ENCODE peak calls at places on chromosomes 16 and 17, in eight cellular contexts. One of them, this sample, is unnamed.

GRCh38 chr16:48025359-48025758 is 130.4 kb downstream of the ABCC12 start:
- ATAC-seq in K562: no peak
- ATAC-seq in Panc1: no peak
- ATAC-seq in GM23338: no peak
- ATAC-seq in HCT116: no peak
- ATAC-seq in HepG2: no peak
- ATAC-seq in upper lobe of left lung: no peak
- ATAC-seq in GM12878: no peak
- ATAC-seq in this sample: no peak

GRCh38 chr16:2229602-2230250 is 6.3 kb downstream of the E4F1 start:
- ATAC-seq in HCT116: no peak
- ATAC-seq in GM23338: no peak
- ATAC-seq in Panc1: no peak
- ATAC-seq in GM12878: no peak
- ATAC-seq in HepG2: no peak
- ATAC-seq in upper lobe of left lung: no peak
- ATAC-seq in K562: no peak
- ATAC-seq in this sample: no peak

GRCh38 chr16:83713597-83713996 is 94.2 kb upstream of the HSBP1 start:
- ATAC-seq in HepG2: no peak
- ATAC-seq in upper lobe of left lung: peak; percentile 8
- ATAC-seq in HCT116: peak; percentile 52
- ATAC-seq in GM12878: no peak
- ATAC-seq in Panc1: no peak
- ATAC-seq in GM23338: peak; percentile 46
- ATAC-seq in K562: peak; percentile 94
- ATAC-seq in this sample: no peak

GRCh38 chr17:66585472-66585871 is 249.4 kb upstream of the CACNG5 start:
- ATAC-seq in GM23338: no peak
- ATAC-seq in HepG2: no peak
- ATAC-seq in HCT116: no peak
- ATAC-seq in Panc1: no peak
- ATAC-seq in K562: no peak
- ATAC-seq in GM12878: no peak
- ATAC-seq in upper lobe of left lung: no peak
- ATAC-seq in this sample: no peak

GRCh38 chr16:87457724-87458423 is 35.0 kb downstream of the ZCCHC14 start:
- ATAC-seq in GM12878: peak; percentile 93
- ATAC-seq in upper lobe of left lung: peak; percentile 77
- ATAC-seq in GM23338: no peak
- ATAC-seq in K562: no peak
- ATAC-seq in Panc1: peak; percentile 72
- ATAC-seq in HCT116: peak; percentile 83
- ATAC-seq in HepG2: no peak
- ATAC-seq in this sample: no peak

GRCh38 chr16:66141885-66142284 is 224.6 kb upstream of the CDH5 start:
- ATAC-seq in upper lobe of left lung: no peak
- ATAC-seq in HCT116: no peak
- ATAC-seq in GM12878: no peak
- ATAC-seq in Panc1: no peak
- ATAC-seq in HepG2: no peak
- ATAC-seq in GM23338: no peak
- ATAC-seq in K562: no peak
- ATAC-seq in this sample: no peak

GRCh38 chr16:46801428-46802049 is 29.4 kb downstream of the C16orf87 start:
- ATAC-seq in K562: peak; percentile 54
- ATAC-seq in GM12878: no peak
- ATAC-seq in GM23338: no peak
- ATAC-seq in HepG2: peak; percentile 46
- ATAC-seq in Panc1: peak; percentile 62
- ATAC-seq in upper lobe of left lung: no peak
- ATAC-seq in HCT116: peak; percentile 70
- ATAC-seq in this sample: no peak

GRCh38 chr16:68074850-68075249 is 10.3 kb upstream of the NFATC3 start:
- ATAC-seq in HCT116: no peak
- ATAC-seq in upper lobe of left lung: no peak
- ATAC-seq in GM23338: no peak
- ATAC-seq in Panc1: no peak
- ATAC-seq in HepG2: no peak
- ATAC-seq in GM12878: peak; percentile 93
- ATAC-seq in K562: no peak
- ATAC-seq in this sample: no peak

GRCh38 chr16:56931253-56931768 is 631 bp upstream of the HERPUD1 start:
- ATAC-seq in K562: no peak
- ATAC-seq in HepG2: no peak
- ATAC-seq in HCT116: peak; percentile 9
- ATAC-seq in Panc1: no peak
- ATAC-seq in GM23338: peak; percentile 4
- ATAC-seq in upper lobe of left lung: peak; percentile 6
- ATAC-seq in GM12878: peak; percentile 46
- ATAC-seq in this sample: no peak

GRCh38 chr16:56931769-56932587 is at the start of gene HERPUD1:
- ATAC-seq in GM23338: peak; percentile 92
- ATAC-seq in upper lobe of left lung: peak; percentile 97
- ATAC-seq in HepG2: peak; percentile 93
- ATAC-seq in HCT116: peak; percentile 95
- ATAC-seq in K562: peak; percentile 92
- ATAC-seq in GM12878: peak; percentile 84
- ATAC-seq in Panc1: peak; percentile 99
- ATAC-seq in this sample: peak; percentile 98

GRCh38 chr16:56933828-56934598 is 2.1 kb downstream of the HERPUD1 start:
- ATAC-seq in Panc1: no peak
- ATAC-seq in upper lobe of left lung: no peak
- ATAC-seq in HepG2: no peak
- ATAC-seq in GM12878: no peak
- ATAC-seq in HCT116: no peak
- ATAC-seq in GM23338: no peak
- ATAC-seq in K562: no peak
- ATAC-seq in this sample: no peak

GRCh38 chr16:56933266-56933619 is 1.3 kb downstream of the HERPUD1 start:
- ATAC-seq in K562: no peak
- ATAC-seq in Panc1: no peak
- ATAC-seq in upper lobe of left lung: no peak
- ATAC-seq in GM23338: no peak
- ATAC-seq in HepG2: no peak
- ATAC-seq in HCT116: no peak
- ATAC-seq in GM12878: no peak
- ATAC-seq in this sample: no peak

DNA sequence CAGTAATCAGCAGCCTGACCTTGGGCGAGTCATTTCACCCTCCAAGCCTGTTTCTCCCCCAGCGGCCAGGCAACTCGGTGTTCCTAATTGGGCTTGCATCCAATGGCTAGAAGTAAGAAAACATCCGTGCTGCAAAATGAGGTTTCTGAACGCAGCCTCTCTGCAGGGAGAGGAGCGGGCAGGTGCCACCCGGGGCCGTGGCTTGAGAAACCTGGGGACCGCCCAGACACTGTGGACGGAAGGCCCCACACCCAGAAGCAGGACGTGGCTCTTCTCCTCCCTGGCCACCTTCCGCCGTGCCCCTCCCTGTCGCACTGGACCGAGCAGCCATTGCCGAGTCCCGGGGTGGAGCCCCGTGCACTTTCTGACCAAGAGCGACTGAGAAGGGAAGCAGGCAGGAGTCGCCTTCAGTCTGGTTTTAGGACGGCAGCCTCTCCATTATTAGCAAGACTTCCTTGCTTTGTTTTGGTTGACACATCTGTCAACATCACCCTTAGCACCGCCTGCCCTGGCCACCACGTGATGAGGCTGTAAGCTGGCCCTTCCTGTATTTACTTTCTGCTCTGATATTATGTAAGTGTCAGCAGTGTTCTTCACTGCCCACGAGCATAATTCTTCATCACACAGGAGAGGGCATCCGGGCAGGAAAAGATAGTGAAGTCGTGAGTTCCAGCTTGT is 785 bp downstream of the HERPUD1 start:
- ATAC-seq in Panc1: peak; percentile 64
- ATAC-seq in upper lobe of left lung: peak; percentile 77
- ATAC-seq in GM23338: peak; percentile 12
- ATAC-seq in GM12878: peak; percentile 36
- ATAC-seq in K562: peak; percentile 80
- ATAC-seq in HCT116: peak; percentile 43
- ATAC-seq in HepG2: peak; percentile 68
- ATAC-seq in this sample: peak; percentile 69
- TF ChIP-seq POLR2AphosphoS5 in Panc1: no peak
- TF ChIP-seq POLR2AphosphoS5 in upper lobe of left lung: peak; percentile 93
- TF ChIP-seq POLR2AphosphoS5 in GM23338: no peak
- TF ChIP-seq POLR2AphosphoS5 in GM12878: peak; percentile 82
- TF ChIP-seq POLR2AphosphoS5 in K562: no peak
- TF ChIP-seq POLR2AphosphoS5 in HCT116: peak; percentile 48
- TF ChIP-seq POLR2AphosphoS5 in HepG2: peak; percentile 63
- TF ChIP-seq POLR2AphosphoS5 in this sample: peak; percentile 56

DNA sequence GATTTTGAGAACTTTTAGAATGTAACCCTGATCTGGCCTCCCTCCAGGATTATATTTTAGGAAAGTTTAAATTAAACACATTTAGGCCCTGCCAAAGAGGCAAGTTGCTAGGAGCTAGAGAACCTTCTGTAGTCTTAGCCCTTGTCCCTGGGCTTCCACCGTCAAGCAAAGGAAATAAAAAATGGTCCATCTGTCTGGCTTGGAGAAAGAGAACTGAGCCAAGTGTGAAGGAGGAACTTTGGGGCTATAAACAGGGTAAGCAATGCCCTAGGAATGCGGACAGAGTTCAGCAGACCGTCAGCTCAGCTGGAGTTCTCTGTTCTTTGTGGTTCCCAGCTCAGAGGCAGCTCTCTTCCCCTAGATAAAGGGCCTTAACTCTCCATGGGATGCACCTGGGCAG is 29.6 kb downstream of the RCVRN start:
- ATAC-seq in HepG2: no peak
- ATAC-seq in HCT116: peak; percentile 59
- ATAC-seq in K562: no peak
- ATAC-seq in GM12878: no peak
- ATAC-seq in Panc1: peak; percentile 85
- ATAC-seq in upper lobe of left lung: peak; percentile 81
- ATAC-seq in GM23338: peak; percentile 88
- ATAC-seq in this sample: peak; percentile 78
- H3K27ac ChIP-seq in HepG2: no peak overlapping the region
- H3K27ac ChIP-seq in HCT116: no peak overlapping the region
- H3K27ac ChIP-seq in K562: no peak overlapping the region
- H3K27ac ChIP-seq in GM12878: no peak overlapping the region
- H3K27ac ChIP-seq in Panc1: no peak overlapping the region
- H3K27ac ChIP-seq in upper lobe of left lung: no peak overlapping the region
- H3K27ac ChIP-seq in GM23338: no peak overlapping the region
- H3K27ac ChIP-seq in this sample: peak overlapping the region; percentile 69

GRCh38 chr17:75590314-75590761 is 2.7 kb downstream of the MYO15B start:
- ATAC-seq in HepG2: peak; percentile 3
- ATAC-seq in Panc1: no peak
- ATAC-seq in GM23338: no peak
- ATAC-seq in K562: no peak
- ATAC-seq in HCT116: no peak
- ATAC-seq in GM12878: no peak
- ATAC-seq in upper lobe of left lung: no peak
- ATAC-seq in this sample: no peak

GRCh38 chr17:75587718-75588545 is at the start of gene MYO15B:
- ATAC-seq in HCT116: no peak
- ATAC-seq in upper lobe of left lung: peak; percentile 67
- ATAC-seq in K562: no peak
- ATAC-seq in GM12878: peak; percentile 61
- ATAC-seq in HepG2: no peak
- ATAC-seq in Panc1: no peak
- ATAC-seq in GM23338: peak; percentile 66
- ATAC-seq in this sample: peak; percentile 23

GRCh38 chr17:75588546-75589016 is 981 bp downstream of the MYO15B start:
- ATAC-seq in GM23338: peak; percentile 2
- ATAC-seq in K562: no peak
- ATAC-seq in GM12878: peak; percentile 13
- ATAC-seq in HCT116: peak; percentile 28
- ATAC-seq in upper lobe of left lung: peak; percentile 43
- ATAC-seq in Panc1: peak; percentile 33
- ATAC-seq in HepG2: no peak
- ATAC-seq in this sample: peak; percentile 30

GRCh38 chr17:75589919-75590303 is 2.3 kb downstream of the MYO15B start:
- ATAC-seq in upper lobe of left lung: no peak
- ATAC-seq in GM23338: no peak
- ATAC-seq in HepG2: no peak
- ATAC-seq in Panc1: peak; percentile 11
- ATAC-seq in GM12878: no peak
- ATAC-seq in HCT116: no peak
- ATAC-seq in K562: no peak
- ATAC-seq in this sample: no peak

GRCh38 chr17:75589017-75589918 is 1.7 kb downstream of the MYO15B start:
- ATAC-seq in HCT116: peak; percentile 93
- ATAC-seq in HepG2: peak; percentile 79
- ATAC-seq in GM23338: peak; percentile 68
- ATAC-seq in upper lobe of left lung: peak; percentile 95
- ATAC-seq in GM12878: peak; percentile 90
- ATAC-seq in Panc1: peak; percentile 92
- ATAC-seq in K562: peak; percentile 95
- ATAC-seq in this sample: peak; percentile 89
- TF ChIP-seq POLR2AphosphoS5 in HCT116: peak; percentile 38
- TF ChIP-seq POLR2AphosphoS5 in HepG2: no peak
- TF ChIP-seq POLR2AphosphoS5 in GM23338: peak; percentile 68
- TF ChIP-seq POLR2AphosphoS5 in upper lobe of left lung: peak; percentile 73
- TF ChIP-seq POLR2AphosphoS5 in GM12878: no peak
- TF ChIP-seq POLR2AphosphoS5 in Panc1: peak; percentile 21
- TF ChIP-seq POLR2AphosphoS5 in K562: no peak
- TF ChIP-seq POLR2AphosphoS5 in this sample: no peak

GRCh38 chr17:78535285-78536197 is 41.7 kb downstream of the DNAH17 start:
- ATAC-seq in GM12878: no peak
- ATAC-seq in K562: no peak
- ATAC-seq in HepG2: no peak
- ATAC-seq in HCT116: no peak
- ATAC-seq in upper lobe of left lung: no peak
- ATAC-seq in GM23338: no peak
- ATAC-seq in Panc1: no peak
- ATAC-seq in this sample: no peak

GRCh38 chr17:78532311-78532710 is 44.9 kb downstream of the DNAH17 start:
- ATAC-seq in HepG2: no peak
- ATAC-seq in K562: no peak
- ATAC-seq in GM12878: no peak
- ATAC-seq in upper lobe of left lung: no peak
- ATAC-seq in GM23338: no peak
- ATAC-seq in Panc1: no peak
- ATAC-seq in HCT116: no peak
- ATAC-seq in this sample: no peak

GRCh38 chr17:78532922-78533640 is 44.1 kb downstream of the DNAH17 start:
- ATAC-seq in GM23338: no peak
- ATAC-seq in K562: no peak
- ATAC-seq in GM12878: no peak
- ATAC-seq in HCT116: peak; percentile 59
- ATAC-seq in HepG2: no peak
- ATAC-seq in upper lobe of left lung: no peak
- ATAC-seq in Panc1: peak; percentile 69
- ATAC-seq in this sample: no peak

GRCh38 chr17:78537217-78537860 is 39.9 kb downstream of the DNAH17 start:
- ATAC-seq in HCT116: no peak
- ATAC-seq in GM23338: no peak
- ATAC-seq in HepG2: no peak
- ATAC-seq in upper lobe of left lung: no peak
- ATAC-seq in GM12878: no peak
- ATAC-seq in Panc1: no peak
- ATAC-seq in K562: no peak
- ATAC-seq in this sample: no peak

DNA sequence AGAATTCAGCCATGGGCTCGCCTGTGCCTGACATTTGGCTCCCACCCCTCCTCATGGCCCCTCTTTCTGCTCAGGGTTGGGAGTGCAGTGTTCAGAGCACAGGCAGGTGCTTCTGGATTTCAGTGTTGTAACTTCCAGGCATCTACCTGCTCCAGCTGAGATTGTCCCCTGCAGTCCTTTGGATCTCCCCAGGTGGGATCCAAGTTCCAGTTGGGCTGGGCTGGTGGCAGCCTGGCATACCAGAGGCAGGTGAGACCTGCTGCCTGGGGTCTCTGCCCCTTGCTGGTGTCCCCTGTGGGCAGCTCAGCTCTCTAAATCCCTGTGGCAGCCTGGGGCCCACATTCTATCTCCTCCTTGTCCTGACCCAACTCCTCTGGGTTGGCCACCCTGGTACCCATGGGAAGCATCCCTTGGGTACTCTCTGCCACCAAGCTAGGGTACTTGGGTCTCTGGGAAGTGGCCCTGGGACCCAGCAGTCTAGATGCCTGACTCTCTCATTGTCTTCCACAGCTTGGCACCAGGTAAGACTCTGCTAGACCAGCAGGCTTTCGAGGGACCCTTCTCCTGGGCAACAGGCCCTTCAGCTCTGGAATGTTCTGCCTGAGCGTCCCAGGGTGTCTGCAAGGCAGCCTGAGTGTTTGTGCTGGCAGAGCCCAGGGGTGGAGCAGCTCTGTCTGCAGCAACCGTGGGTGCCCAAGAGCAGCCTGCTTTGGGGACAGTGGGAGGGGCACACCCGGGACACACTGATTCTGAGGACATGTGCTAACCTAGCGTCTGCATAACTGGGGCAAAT is 42.5 kb downstream of the DNAH17 start:
- ATAC-seq in Panc1: no peak
- ATAC-seq in K562: no peak
- ATAC-seq in upper lobe of left lung: peak; percentile 54
- ATAC-seq in HepG2: no peak
- ATAC-seq in HCT116: no peak
- ATAC-seq in GM23338: no peak
- ATAC-seq in GM12878: no peak
- ATAC-seq in this sample: peak; percentile 16
- H3K27ac ChIP-seq in Panc1: no peak overlapping the region
- H3K27ac ChIP-seq in K562: no peak overlapping the region
- H3K27ac ChIP-seq in upper lobe of left lung: peak overlapping the region; percentile 55
- H3K27ac ChIP-seq in HepG2: no peak overlapping the region
- H3K27ac ChIP-seq in HCT116: no peak overlapping the region
- H3K27ac ChIP-seq in GM23338: no peak overlapping the region
- H3K27ac ChIP-seq in GM12878: no peak overlapping the region
- H3K27ac ChIP-seq in this sample: no peak overlapping the region